ENCODE peak calls at places on chromosomes 12 and 14, in nine cellular contexts. P is astrocyte of the spinal cord, T is A549, V is neural crest cell, C is NB4, M is tibial nerve, E is body of pancreas, S is Panc1, Q is omental fat pad. Z is an unnamed sample.

GRCh38 chr12:77932216-77932615 is 101.5 kb downstream of the NAV3 start:
- DNase-seq in M (no peak), P (no peak), T (no peak), V (no peak), Q (no peak), S (no peak), E (no peak), C (peak), Z (no peak)

GRCh38 chr12:39272934-39273770 is 169.8 kb downstream of the KIF21A start:
- DNase-seq in E (peak), Q (no peak), T (peak), V (peak), S (peak), C (peak), M (no peak), P (peak), Z (no peak)

GRCh38 chr12:104615048-104615561 is 158.4 kb downstream of the CHST11 start:
- DNase-seq in T (no peak), Q (no peak), C (no peak), P (no peak), V (no peak), M (no peak), S (no peak), E (no peak), Z (no peak)

GRCh38 chr14:90409209-90409730 is 12.4 kb downstream of the CALM1 start:
- DNase-seq in V (no peak), Q (no peak), E (no peak), P (peak), M (no peak), C (no peak), T (peak), S (no peak), Z (no peak)

GRCh38 chr14:96095581-96096476 is 56.7 kb downstream of the C14orf132 start:
- DNase-seq in C (no peak), V (no peak), E (no peak), Q (no peak), M (no peak), T (peak), P (peak), S (no peak), Z (no peak)

GRCh38 chr12:119412811-119413794 is 78.6 kb downstream of the CCDC60 start:
- DNase-seq in C (peak), S (peak), E (peak), T (peak), V (peak), M (peak), P (peak), Q (peak), Z (peak)

GRCh38 chr12:132942611-132943010 is 13.5 kb downstream of the ZNF605 start:
- DNase-seq in T (no peak), M (no peak), E (no peak), P (no peak), C (no peak), S (no peak), V (no peak), Q (no peak), Z (no peak)

GRCh38 chr12:124518051-124518932 is 49.1 kb downstream of the NCOR2 start:
- DNase-seq in C (no peak), M (peak), E (peak), V (peak), P (peak), T (peak), Q (peak), S (peak), Z (peak)

GRCh38 chr14:88879016-88879415 is 54.6 kb downstream of the TTC8 start:
- DNase-seq in V (no peak), E (no peak), Q (no peak), S (no peak), P (peak), M (no peak), C (peak), T (peak), Z (no peak)

GRCh38 chr12:132327351-132328171 is 1.8 kb downstream of the GALNT9 start:
- DNase-seq in C (peak), M (no peak), P (peak), T (peak), Q (peak), V (no peak), S (no peak), E (no peak), Z (no peak)

GRCh38 chr12:56590237-56590830 is 39.8 kb downstream of the BAZ2A start:
- DNase-seq in S (peak), Q (no peak), T (peak), M (no peak), E (no peak), C (peak), P (no peak), V (no peak), Z (no peak)

GRCh38 chr12:58607805-58608204 is 312.5 kb downstream of the LRIG3 start:
- DNase-seq in Q (no peak), V (no peak), P (no peak), T (no peak), E (no peak), C (no peak), S (no peak), M (no peak), Z (no peak)

GRCh38 chr12:44847888-44848770 is 28.0 kb downstream of the NELL2 start:
- DNase-seq in M (no peak), S (no peak), V (no peak), T (no peak), P (no peak), E (no peak), C (no peak), Q (no peak), Z (no peak)

GRCh38 chr12:124939428-124940142 is 25.1 kb upstream of the UBC start:
- DNase-seq in M (peak), P (peak), C (peak), S (peak), V (peak), E (peak), Q (peak), T (peak), Z (peak)

GRCh38 chr12:124694846-124695497 is 127.6 kb upstream of the NCOR2 start:
- DNase-seq in S (no peak), V (no peak), Q (no peak), M (no peak), P (peak), T (no peak), E (no peak), C (peak), Z (no peak)

GRCh38 chr12:62711626-62712305 is 223.2 kb downstream of the PPM1H start:
- DNase-seq in P (peak), Q (no peak), E (no peak), T (no peak), M (no peak), V (peak), C (no peak), S (no peak), Z (no peak)

GRCh38 chr14:34212574-34212973 is 249.5 kb downstream of the SPTSSA start:
- DNase-seq in E (no peak), V (no peak), M (no peak), S (no peak), T (no peak), P (no peak), Q (no peak), C (no peak), Z (no peak)

GRCh38 chr14:101504096-101504948 is 57.0 kb upstream of the DIO3 start:
- DNase-seq in P (no peak), V (no peak), Q (no peak), M (peak), S (no peak), T (no peak), C (peak), E (peak), Z (no peak)

GRCh38 chr12:82818276-82819035 is 131.8 kb downstream of the TMTC2 start:
- DNase-seq in P (no peak), S (no peak), V (no peak), T (no peak), M (no peak), C (no peak), E (no peak), Q (no peak), Z (no peak)

GRCh38 chr14:103185051-103186027 is 62.1 kb downstream of the TNFAIP2 start:
- DNase-seq in S (peak), M (no peak), E (no peak), P (peak), Q (no peak), V (no peak), T (peak), C (peak), Z (no peak)

GRCh38 chr14:101503431-101504095 is 57.7 kb upstream of the DIO3 start:
- DNase-seq in M (peak), S (no peak), E (peak), T (no peak), Q (no peak), C (no peak), V (no peak), P (no peak), Z (no peak)

GRCh38 chr14:78848234-78848820 is 678.2 kb downstream of the NRXN3 start:
- DNase-seq in V (peak), S (peak), M (no peak), T (peak), Q (no peak), E (peak), P (peak), C (peak), Z (no peak)

GRCh38 chr14:102164964-102165363 is 25.3 kb downstream of the WDR20 start:
- DNase-seq in C (no peak), T (no peak), E (no peak), P (no peak), M (no peak), Q (no peak), S (no peak), V (no peak), Z (no peak)

GRCh38 chr14:71290960-71291466 is 383.8 kb downstream of the PCNX1 start:
- DNase-seq in P (peak), C (peak), E (no peak), T (peak), Q (no peak), V (no peak), M (no peak), S (peak), Z (no peak)

GRCh38 chr14:101761881-101762529 is 496 bp downstream of the PPP2R5C start:
- DNase-seq in V (no peak), P (no peak), S (no peak), M (no peak), E (peak), Q (no peak), T (no peak), C (peak), Z (no peak)

GRCh38 chr12:4283512-4284255 is 10.1 kb downstream of the CCND2 start:
- DNase-seq in M (no peak), P (no peak), E (no peak), V (no peak), Q (no peak), T (no peak), C (no peak), S (no peak), Z (no peak)

GRCh38 chr14:102474934-102475333 is 34.6 kb downstream of the ANKRD9 start:
- DNase-seq in S (no peak), V (no peak), T (no peak), P (peak), M (no peak), E (peak), C (no peak), Q (no peak), Z (no peak)

GRCh38 chr12:130053641-130054040 is 108.6 kb upstream of the FZD10 start:
- DNase-seq in M (no peak), C (no peak), P (no peak), Q (no peak), V (peak), T (peak), S (no peak), E (no peak), Z (no peak)

GRCh38 chr12:67068204-67068731 is 200.9 kb upstream of the CAND1 start:
- DNase-seq in M (no peak), Q (no peak), P (no peak), T (peak), C (no peak), S (no peak), V (peak), E (no peak), Z (no peak)

GRCh38 chr12:86496595-86496994 is 240.4 kb upstream of the MGAT4C start:
- DNase-seq in V (no peak), C (no peak), E (no peak), P (no peak), M (no peak), Q (no peak), T (no peak), S (no peak), Z (no peak)

GRCh38 chr12:131351319-131352028 is 359.4 kb upstream of the SFSWAP start:
- DNase-seq in P (no peak), S (no peak), V (no peak), T (peak), M (no peak), E (no peak), Q (no peak), C (peak), Z (no peak)

GRCh38 chr12:6871052-6871957 is 1.8 kb downstream of the SPSB2 start:
- DNase-seq in T (peak), C (peak), P (peak), V (no peak), E (no peak), M (no peak), S (no peak), Q (no peak), Z (no peak)

GRCh38 chr14:80117876-80118275 is 93.4 kb downstream of the DIO2 start:
- DNase-seq in Q (no peak), S (no peak), E (no peak), M (no peak), C (no peak), T (no peak), V (no peak), P (no peak), Z (no peak)

GRCh38 chr12:114447274-114447716 is 41.4 kb upstream of the TBX5 start:
- DNase-seq in M (no peak), P (no peak), V (no peak), S (no peak), T (no peak), Q (no peak), C (no peak), E (no peak), Z (no peak)

GRCh38 chr14:103100281-103101121 is 6.0 kb downstream of the EXOC3L4 start:
- DNase-seq in E (no peak), V (no peak), Q (no peak), C (no peak), M (no peak), P (no peak), S (no peak), T (no peak), Z (no peak)

GRCh38 chr12:15131462-15131861 is 89.8 kb downstream of the RERG start:
- DNase-seq in M (no peak), E (no peak), Q (no peak), S (no peak), V (no peak), P (peak), C (no peak), T (peak), Z (no peak)

GRCh38 chr12:53734425-53734824 is 7.2 kb upstream of the CALCOCO1 start:
- DNase-seq in T (no peak), E (no peak), V (no peak), Q (no peak), C (no peak), S (no peak), M (no peak), P (no peak), Z (no peak)

GRCh38 chr12:107884769-107885694 is 110.5 kb downstream of the ASCL4 start:
- DNase-seq in V (peak), S (no peak), P (peak), Q (no peak), E (peak), C (peak), M (no peak), T (peak), Z (no peak)

DNA sequence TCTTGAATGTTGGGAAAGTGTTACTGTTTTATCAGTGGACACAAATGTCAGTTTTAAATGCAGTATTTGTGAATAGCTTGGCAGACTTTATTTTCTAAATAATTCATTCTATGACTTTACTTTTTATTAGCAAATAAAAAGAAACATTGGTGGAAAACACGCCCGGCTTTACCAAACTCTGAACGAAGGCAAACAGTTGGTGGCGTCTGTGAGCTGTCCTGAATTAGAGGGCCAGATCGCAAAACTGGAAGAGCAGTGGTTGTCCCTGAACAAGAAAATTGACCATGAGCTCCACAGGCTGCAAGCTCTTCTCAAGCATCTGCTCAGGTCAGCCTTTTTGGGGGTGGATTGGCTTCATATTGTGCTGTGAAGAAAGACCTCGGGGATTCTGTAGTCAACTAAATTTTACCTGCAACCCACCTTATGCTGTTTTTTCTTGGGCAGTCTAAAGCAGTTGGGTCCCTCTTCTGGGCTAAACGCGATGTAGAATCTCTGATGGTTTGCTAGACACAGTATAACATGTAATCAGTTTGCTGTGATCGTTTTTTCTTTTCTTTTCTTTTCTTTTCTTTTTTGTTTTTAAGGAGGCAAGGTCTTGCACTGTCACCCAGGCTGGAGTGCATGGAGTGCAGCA is 156.4 kb downstream of the ESR2 start:
- DNase-seq in E (peak), P (no peak), S (no peak), C (peak), M (no peak), Q (no peak), T (peak), V (no peak), Z (no peak)
- TF ChIP-seq CTCF in E (peak), P (peak), S (peak), C (no peak), M (no peak), Q (no peak), T (no peak), V (no peak), Z (peak)

DNA sequence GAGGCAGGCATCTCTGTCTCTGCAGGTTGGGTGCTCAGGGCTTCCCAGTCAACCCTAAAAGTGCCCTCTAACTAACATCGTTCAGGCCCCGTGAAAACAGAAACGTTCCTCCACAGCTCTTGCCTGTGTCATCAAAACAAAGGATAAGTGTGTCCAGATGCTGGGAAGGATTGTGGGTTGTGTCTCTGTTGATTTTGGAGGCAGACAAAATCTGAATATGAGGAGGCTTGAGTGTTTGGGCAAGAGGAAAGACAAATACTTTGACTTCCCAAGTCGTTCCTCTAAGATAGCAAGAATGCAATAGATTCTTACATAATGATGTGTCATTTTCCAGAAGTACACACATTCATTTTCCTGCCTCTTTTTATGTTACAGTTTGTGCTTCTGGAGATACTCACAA is 52.9 kb downstream of the SERPINA3 start:
- DNase-seq in S (no peak), P (peak), Q (no peak), M (no peak), C (no peak), V (no peak), T (peak), E (no peak), Z (peak)
- TF ChIP-seq CTCF in S (no peak), P (no peak), Q (no peak), M (no peak), C (no peak), V (no peak), T (no peak), E (no peak), Z (no peak)

GRCh38 chr12:79086546-79086945 is 222.0 kb downstream of the SYT1 start:
- DNase-seq in C (no peak), E (no peak), Q (no peak), M (no peak), V (no peak), T (no peak), S (no peak), P (no peak), Z (no peak)
- TF ChIP-seq CTCF in C (no peak), E (no peak), Q (no peak), M (no peak), V (no peak), T (no peak), S (no peak), P (no peak), Z (no peak)

DNA sequence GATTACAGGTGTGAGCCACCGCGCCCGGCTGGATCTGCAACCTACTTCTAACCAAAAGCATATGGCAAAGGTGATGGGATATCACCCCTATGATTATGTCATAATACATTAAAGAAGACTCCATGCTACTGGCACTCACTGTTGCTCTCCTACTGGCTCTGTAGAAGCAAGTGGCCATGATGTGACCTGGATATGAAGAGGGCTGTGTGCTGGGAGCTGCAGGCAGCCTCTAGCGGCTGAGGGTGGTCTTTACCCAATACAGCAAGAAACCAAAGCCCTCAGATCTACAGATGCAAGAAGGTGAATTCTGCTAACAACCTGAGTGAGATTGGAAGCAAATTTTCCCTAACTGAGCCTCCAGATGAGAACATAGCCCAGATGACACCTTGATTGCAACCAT is 34.2 kb upstream of the TRIM9 start:
- DNase-seq in C (no peak), V (no peak), Q (no peak), T (peak), S (no peak), P (no peak), E (no peak), M (no peak), Z (no peak)
- TF ChIP-seq CTCF in C (no peak), V (no peak), Q (no peak), T (no peak), S (no peak), P (no peak), E (no peak), M (no peak), Z (no peak)

DNA sequence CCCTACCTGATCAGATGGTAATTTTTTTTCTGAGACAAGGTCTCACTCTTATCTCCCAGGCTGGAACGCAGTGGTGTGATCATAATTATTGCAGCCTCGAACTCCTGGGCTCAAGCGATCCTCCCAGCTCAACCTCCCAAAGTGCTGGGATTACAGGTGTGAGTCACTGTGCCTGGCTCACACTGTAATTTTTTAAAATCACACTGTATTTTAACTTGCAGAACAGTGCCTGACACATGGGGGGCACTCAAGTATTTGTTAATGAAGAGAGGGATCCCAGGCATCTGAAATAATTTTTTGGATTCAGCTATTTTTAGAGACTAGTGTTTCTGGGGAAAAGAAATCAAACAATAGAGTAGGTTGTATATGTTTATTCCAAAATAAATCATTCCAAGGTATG is 21.7 kb downstream of the LIMA1 start:
- DNase-seq in Q (no peak), V (no peak), M (no peak), T (no peak), P (no peak), S (no peak), C (no peak), E (no peak), Z (no peak)
- TF ChIP-seq CTCF in Q (no peak), V (no peak), M (no peak), T (no peak), P (no peak), S (no peak), C (no peak), E (no peak), Z (no peak)

GRCh38 chr14:29749327-29749726 is 178.3 kb downstream of the PRKD1 start:
- DNase-seq in Q (no peak), S (no peak), V (no peak), C (peak), E (no peak), M (no peak), T (peak), P (peak), Z (no peak)
- TF ChIP-seq CTCF in Q (no peak), S (no peak), V (no peak), C (no peak), E (no peak), M (no peak), T (no peak), P (peak), Z (no peak)

GRCh38 chr12:116141833-116142162 is 135.7 kb downstream of the MED13L start:
- DNase-seq in Q (no peak), P (no peak), T (no peak), S (no peak), E (no peak), C (no peak), M (no peak), V (no peak), Z (no peak)

GRCh38 chr12:116142936-116143882 is 134.3 kb downstream of the MED13L start:
- DNase-seq in C (peak), M (no peak), S (no peak), V (no peak), Q (no peak), P (peak), T (peak), E (no peak), Z (no peak)

GRCh38 chr12:116140559-116140958 is 136.9 kb downstream of the MED13L start:
- DNase-seq in P (no peak), E (no peak), C (no peak), T (no peak), S (no peak), Q (no peak), V (no peak), M (no peak), Z (no peak)

GRCh38 chr12:116138781-116139180 is 138.7 kb downstream of the MED13L start:
- DNase-seq in V (no peak), P (no peak), T (no peak), Q (no peak), M (no peak), C (no peak), S (no peak), E (no peak), Z (no peak)

GRCh38 chr12:116141110-116141832 is 136.2 kb downstream of the MED13L start:
- DNase-seq in T (no peak), M (no peak), P (no peak), V (no peak), Q (no peak), E (no peak), S (no peak), C (no peak), Z (no peak)
- TF ChIP-seq CTCF in T (peak), M (no peak), P (peak), V (no peak), Q (no peak), E (peak), S (peak), C (no peak), Z (no peak)

Z was measured in type B pancreatic cell.